ENCODE peak calls at places on chromosomes 4 and X, in six cellular contexts. D is breast epithelium, L is uterus, H is left ventricle myocardium inferior, S is spleen, I is hepatocyte. A is an unnamed sample. For H3K27me3, the result is how much of the 10 kb centered on the place peaks cover.

GRCh38 chr4:47704693-47705325 is 133.1 kb downstream of the CORIN start:
- DNase-seq in L (no peak), H (peak), D (no peak), I (peak), S (no peak), A (no peak)

GRCh38 chrX:46704767-46705386 is 54.0 kb downstream of the SLC9A7 start:
- DNase-seq in H (no peak), I (no peak), L (no peak), D (no peak), S (no peak), A (no peak)

GRCh38 chr4:5052424-5052702 is 1.1 kb downstream of the STK32B start:
- DNase-seq in I (no peak), H (no peak), D (no peak), S (no peak), L (no peak), A (no peak)

GRCh38 chrX:121836000-121836399 is 788.6 kb downstream of the GLUD2 start:
- DNase-seq in L (no peak), D (no peak), H (no peak), I (no peak), S (no peak), A (no peak)

GRCh38 chr4:64503945-64504675 is 94.9 kb upstream of the TECRL start:
- DNase-seq in D (no peak), S (no peak), H (no peak), L (no peak), I (no peak), A (no peak)

GRCh38 chr4:77009511-77010120 is 60.1 kb downstream of the SEPTIN11 start:
- DNase-seq in S (no peak), D (no peak), L (no peak), I (no peak), H (no peak), A (no peak)

GRCh38 chr4:145812902-145813301 is 125.7 kb downstream of the ZNF827 start:
- DNase-seq in H (no peak), I (no peak), L (no peak), D (no peak), S (no peak), A (no peak)

GRCh38 chr4:6022607-6023288 is 4.5 kb upstream of the C4orf50 start:
- DNase-seq in H (no peak), I (no peak), D (no peak), S (no peak), L (no peak), A (no peak)

GRCh38 chr4:81723927-81724587 is 252.3 kb upstream of the RASGEF1B start:
- DNase-seq in I (peak), S (no peak), L (peak), D (no peak), H (no peak), A (no peak)

GRCh38 chr4:6222761-6223292 is 22.5 kb upstream of the JAKMIP1 start:
- DNase-seq in H (no peak), I (no peak), S (no peak), L (no peak), D (peak), A (no peak)

GRCh38 chrX:149512225-149512885 is 7.2 kb upstream of the IDS start:
- DNase-seq in L (peak), D (peak), I (peak), H (peak), S (no peak), A (peak)

GRCh38 chrX:129808829-129809745 is 29.3 kb downstream of the SASH3 start:
- DNase-seq in I (no peak), S (no peak), D (no peak), L (no peak), H (no peak), A (no peak)

GRCh38 chrX:153460826-153461225 is 9.6 kb downstream of the HAUS7 start:
- DNase-seq in D (no peak), S (peak), I (peak), L (peak), H (no peak), A (peak)

GRCh38 chr4:88018471-88018870 is 11.0 kb downstream of the PKD2 start:
- DNase-seq in S (no peak), L (peak), I (no peak), D (no peak), H (no peak), A (peak)

GRCh38 chr4:868421-868820 is 42.5 kb upstream of the CPLX1 start:
- DNase-seq in S (no peak), D (no peak), I (no peak), H (no peak), L (no peak), A (no peak)

GRCh38 chr4:85147481-85148076 is 181.1 kb upstream of the WDFY3 start:
- DNase-seq in S (peak), I (peak), H (peak), L (peak), D (no peak), A (peak)

GRCh38 chr4:112236040-112236439 is 4.5 kb downstream of the AP1AR start:
- DNase-seq in H (no peak), S (no peak), L (no peak), D (no peak), I (no peak), A (no peak)

GRCh38 chrX:107768051-107768450 is 7.5 kb downstream of the TSC22D3 start:
- DNase-seq in S (no peak), L (no peak), H (no peak), I (no peak), D (no peak), A (no peak)
- H3K27me3 ChIP-seq in S (under half), L (under half), H (under half), I (under half), D (half or more), A (under half)

GRCh38 chr4:137390707-137391106 is 141.6 kb downstream of the PCDH18 start:
- DNase-seq in D (no peak), L (no peak), I (no peak), H (no peak), S (no peak), A (no peak)
- H3K4me3 ChIP-seq in D (no peak), L (no peak), I (no peak), H (no peak), S (no peak), A (no peak)

DNA sequence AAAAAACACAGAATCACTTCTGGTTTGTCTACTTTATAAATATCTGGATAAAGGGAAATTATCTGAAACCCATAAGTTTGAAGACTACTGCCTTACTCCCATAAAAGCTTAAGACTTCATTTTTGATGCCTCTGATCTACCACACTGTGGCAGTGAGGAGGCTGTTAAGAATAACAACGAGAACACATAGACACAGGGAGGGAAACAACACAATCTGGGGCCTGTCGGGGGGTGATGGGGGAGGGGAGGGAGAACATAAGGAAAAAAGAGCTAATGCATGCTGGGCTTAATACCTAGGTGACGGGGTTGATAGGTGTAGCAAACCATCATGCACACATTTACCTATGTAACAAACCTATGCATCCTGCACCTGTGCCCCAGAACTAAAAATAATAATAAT is 573.7 kb downstream of the GBA3 start:
- DNase-seq in L (no peak), D (no peak), H (no peak), S (no peak), I (no peak), A (no peak)
- H3K27me3 ChIP-seq in L (under half), D (under half), H (under half), S (under half), I (under half), A (under half)

DNA sequence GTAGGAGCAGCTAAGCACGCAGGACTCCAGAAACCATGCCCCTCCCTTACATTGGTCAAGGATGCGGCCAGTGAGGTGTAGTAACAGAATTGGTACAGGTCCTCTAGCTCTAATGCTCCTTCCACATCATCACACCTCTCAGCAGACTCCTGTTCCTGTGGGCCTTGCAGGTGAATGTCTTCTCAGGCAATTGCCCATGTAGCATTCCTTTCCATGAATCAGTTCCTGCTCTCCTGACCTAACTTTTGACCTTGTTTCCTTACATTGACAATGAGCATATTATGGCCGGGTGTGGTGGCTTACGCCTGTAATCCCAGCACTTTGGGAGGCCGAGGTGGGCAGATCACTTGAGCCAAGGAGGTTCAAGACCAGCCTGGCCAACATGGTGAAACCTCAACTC is 31.3 kb downstream of the MAP7D3 start:
- DNase-seq in L (no peak), H (no peak), S (no peak), I (no peak), D (no peak), A (no peak)
- H3K4me3 ChIP-seq in L (no peak), H (no peak), S (no peak), I (no peak), D (no peak), A (no peak)

GRCh38 chrX:79645749-79646148 is 278.6 kb upstream of the ITM2A start:
- DNase-seq in L (no peak), I (no peak), D (no peak), H (no peak), S (no peak), A (no peak)
- H3K27me3 ChIP-seq in L (under half), I (under half), D (under half), H (under half), S (under half), A (under half)